ENCODE peak calls at places on chromosomes 11 and 22, in seven cellular contexts. G, L, U, N, W, A and F are unnamed samples.

GRCh38 chr11:120023120-120023519 is 114.8 kb downstream of the TRIM29 start:
- DNase-seq in G (no peak), L (no peak), U (no peak), N (no peak), W (no peak), A (no peak), F (no peak)

GRCh38 chr11:91755951-91756707 is 468.5 kb upstream of the FAT3 start:
- DNase-seq in G (no peak), L (no peak), U (no peak), N (no peak), W (no peak), A (no peak), F (no peak)

GRCh38 chr11:121328213-121328966 is 35.8 kb downstream of the SC5D start:
- DNase-seq in G (no peak), L (no peak), U (peak; percentile 67), N (no peak), W (no peak), A (no peak), F (no peak)

GRCh38 chr11:31826530-31827438 is 15.7 kb upstream of the PAX6 start:
- DNase-seq in G (no peak), L (no peak), U (no peak), N (no peak), W (no peak), A (peak; percentile 24), F (no peak)

GRCh38 chr22:35996596-35996995 is 32.0 kb downstream of the RBFOX2 start:
- DNase-seq in G (no peak), L (no peak), U (no peak), N (no peak), W (no peak), A (no peak), F (no peak)

GRCh38 chr11:120587299-120587698 is 75.8 kb downstream of the GRIK4 start:
- DNase-seq in G (no peak), L (no peak), U (no peak), N (no peak), W (no peak), A (no peak), F (no peak)

GRCh38 chr11:105781807-105782206 is 171.9 kb downstream of the GRIA4 start:
- DNase-seq in G (no peak), L (no peak), U (no peak), N (no peak), W (no peak), A (no peak), F (no peak)

GRCh38 chr11:100738701-100739100 is 51.6 kb downstream of the ARHGAP42 start:
- DNase-seq in G (no peak), L (no peak), U (no peak), N (no peak), W (no peak), A (no peak), F (no peak)

GRCh38 chr22:45314054-45314721 is 4.5 kb downstream of the FAM118A start:
- DNase-seq in G (peak; percentile 73), L (no peak), U (no peak), N (peak; percentile 50), W (no peak), A (no peak), F (no peak)

GRCh38 chr11:56846631-56847400 is 98.3 kb upstream of the OR9G4 start:
- DNase-seq in G (peak; percentile 7), L (no peak), U (no peak), N (peak; percentile 48), W (no peak), A (no peak), F (no peak)

GRCh38 chr11:6404341-6405038 is 14.2 kb downstream of the SMPD1 start:
- DNase-seq in G (no peak), L (no peak), U (peak; percentile 75), N (no peak), W (no peak), A (no peak), F (no peak)

GRCh38 chr11:2263012-2263565 is 7.3 kb downstream of the ASCL2 start:
- DNase-seq in G (no peak), L (no peak), U (no peak), N (no peak), W (no peak), A (peak; percentile 46), F (no peak)

GRCh38 chr11:7098235-7098832 is 9.5 kb downstream of the RBMXL2 start:
- DNase-seq in G (no peak), L (no peak), U (peak; percentile 52), N (peak; percentile 69), W (no peak), A (no peak), F (no peak)

GRCh38 chr11:16977136-16978020 is 36.8 kb downstream of the PLEKHA7 start:
- DNase-seq in G (no peak), L (no peak), U (no peak), N (no peak), W (no peak), A (no peak), F (no peak)

GRCh38 chr11:67054851-67055523 is 1.7 kb upstream of the RHOD start:
- DNase-seq in G (peak; percentile 87), L (no peak), U (no peak), N (peak; percentile 79), W (peak; percentile 75), A (peak; percentile 95), F (no peak)

GRCh38 chr11:13952668-13953067 is 9.9 kb upstream of the SPON1 start:
- DNase-seq in G (no peak), L (no peak), U (no peak), N (no peak), W (no peak), A (no peak), F (no peak)

GRCh38 chr22:27213291-27213690 is 555.9 kb downstream of the MIAT start:
- DNase-seq in G (no peak), L (no peak), U (no peak), N (peak; percentile 63), W (no peak), A (no peak), F (no peak)

GRCh38 chr22:22207845-22208564 is 36.6 kb upstream of the VPREB1 start:
- DNase-seq in G (peak; percentile 79), L (no peak), U (peak; percentile 66), N (peak; percentile 78), W (no peak), A (peak; percentile 76), F (no peak)

DNA sequence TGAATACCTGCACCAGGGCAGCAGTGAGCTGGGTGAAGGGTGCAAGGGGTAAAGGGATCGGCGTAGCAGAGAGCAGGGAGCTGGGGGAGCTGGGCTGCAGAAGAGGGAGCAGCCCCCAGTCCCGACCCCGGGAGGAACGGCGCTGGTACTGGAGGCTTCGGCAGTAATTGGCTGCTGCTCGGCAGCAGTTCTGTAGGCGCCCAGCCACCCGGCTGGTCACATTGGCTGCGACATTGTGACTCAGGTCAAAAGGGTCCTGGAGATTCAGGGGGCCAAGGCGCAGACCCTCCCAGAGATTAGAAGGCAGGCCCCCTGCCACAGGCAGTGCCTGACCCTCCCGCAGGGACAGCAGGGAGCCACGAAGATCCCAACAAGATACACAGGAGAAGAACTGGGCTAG is 2.1 kb upstream of the EEF1G start:
- DNase-seq in G (no peak), L (no peak), U (no peak), N (no peak), W (no peak), A (peak; percentile 40), F (no peak)
- H3K4me1 ChIP-seq in G (peaks cover 2% of the 10 kb centered on the region), L (peaks cover 19% of the 10 kb centered on the region), U (peaks cover 11% of the 10 kb centered on the region), N (peaks cover 9% of the 10 kb centered on the region), W (peaks cover 44% of the 10 kb centered on the region), A (peaks cover 2% of the 10 kb centered on the region), F (peaks cover 38% of the 10 kb centered on the region)

GRCh38 chr22:44307509-44308169 is 5.1 kb downstream of the SHISAL1 start:
- DNase-seq in G (peak; percentile 62), L (no peak), U (no peak), N (no peak), W (no peak), A (no peak), F (no peak)

GRCh38 chr22:44305455-44305854 is 7.3 kb downstream of the SHISAL1 start:
- DNase-seq in G (no peak), L (no peak), U (no peak), N (no peak), W (no peak), A (no peak), F (no peak)

GRCh38 chr22:44304354-44304753 is 8.4 kb downstream of the SHISAL1 start:
- DNase-seq in G (no peak), L (no peak), U (no peak), N (peak; percentile 18), W (no peak), A (no peak), F (no peak)

GRCh38 chr22:44305888-44306287 is 6.9 kb downstream of the SHISAL1 start:
- DNase-seq in G (peak; percentile 76), L (no peak), U (no peak), N (no peak), W (no peak), A (no peak), F (no peak)

DNA sequence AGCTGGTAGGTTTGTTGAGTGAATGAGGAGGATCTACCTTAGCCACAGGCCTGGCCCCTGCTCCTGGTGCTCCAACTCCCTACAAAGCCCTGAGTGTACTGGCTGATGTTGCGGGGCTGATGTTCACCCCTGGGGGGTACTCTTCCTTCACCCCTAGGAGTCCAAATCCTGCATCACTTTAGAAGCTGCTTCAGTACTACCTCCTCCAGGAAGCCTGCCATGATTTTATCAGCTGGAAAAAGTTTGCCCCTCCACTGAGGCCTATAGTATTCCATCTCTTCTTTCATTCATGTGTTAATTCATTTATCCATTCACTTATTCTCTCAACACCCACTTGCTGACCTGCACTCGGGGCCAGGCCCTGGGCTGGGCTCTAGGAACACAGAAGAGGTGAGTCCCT is 7.8 kb downstream of the SHISAL1 start:
- DNase-seq in G (no peak), L (no peak), U (no peak), N (no peak), W (no peak), A (no peak), F (no peak)
- H3K27ac ChIP-seq in G (no peak overlapping the region), L (no peak overlapping the region), U (no peak overlapping the region), N (no peak overlapping the region), W (no peak overlapping the region), A (peak overlapping the region; percentile 31), F (peak overlapping the region; percentile 92)

DNA sequence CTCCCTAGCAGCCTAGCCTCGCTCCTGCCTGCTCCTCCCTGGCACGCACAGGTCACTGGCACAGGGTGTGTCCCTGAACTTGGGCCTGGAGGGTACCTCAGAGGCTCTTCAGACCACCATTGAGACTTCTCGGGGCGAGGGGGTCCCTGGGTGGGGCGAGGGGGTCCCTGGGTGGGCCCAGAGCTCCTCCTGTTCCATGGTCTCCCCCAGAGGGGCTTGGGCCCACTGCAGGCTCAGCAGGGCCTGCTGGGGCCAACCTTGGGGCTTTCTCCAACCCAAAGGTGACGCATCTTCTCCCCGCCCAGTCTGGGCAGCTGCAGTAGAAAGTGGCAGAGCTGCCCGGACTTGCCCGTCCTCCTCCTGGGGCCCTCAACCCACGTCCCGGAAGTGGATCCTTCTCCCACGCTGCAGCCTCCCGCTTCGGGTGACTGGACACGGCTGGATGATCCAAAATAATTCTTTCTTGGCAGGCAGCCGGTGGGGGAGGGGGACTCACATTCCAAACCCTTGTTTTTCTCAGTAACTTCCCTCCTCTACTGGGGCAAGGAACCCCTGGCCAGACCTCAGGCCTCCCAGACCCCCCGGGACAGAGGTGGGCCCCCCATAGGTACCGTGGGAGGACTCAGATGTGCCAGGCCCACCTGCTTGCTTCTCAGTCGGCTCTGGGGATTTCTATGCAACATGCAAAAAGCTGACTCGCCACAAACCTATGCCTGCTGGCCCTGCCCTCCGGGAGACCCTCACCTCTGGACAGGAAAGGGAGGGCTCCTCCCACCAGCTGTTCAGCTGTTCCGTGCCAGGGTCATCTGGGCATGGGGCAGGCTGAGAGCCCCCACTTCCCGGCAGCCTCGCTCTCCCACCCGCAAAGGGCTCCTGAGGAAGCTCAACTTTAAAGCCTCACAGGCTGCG is 1.5 kb downstream of the PLXNB2 start:
- DNase-seq in G (peak; percentile 92), L (peak; percentile 85), U (no peak), N (peak; percentile 97), W (peak; percentile 91), A (peak; percentile 90), F (peak; percentile 94)
- H3K4me1 ChIP-seq in G (peaks cover 16% of the 10 kb centered on the region), L (peaks cover 53% of the 10 kb centered on the region), U (peaks cover 5% of the 10 kb centered on the region), N (peaks cover 60% of the 10 kb centered on the region), W (peaks cover 76% of the 10 kb centered on the region), A (peaks cover 44% of the 10 kb centered on the region), F (peaks cover 69% of the 10 kb centered on the region)

GRCh38 chr11:72631806-72632731 is 42.2 kb downstream of the PDE2A start:
- DNase-seq in G (peak; percentile 84), L (no peak), U (no peak), N (peak; percentile 46), W (no peak), A (no peak), F (no peak)
- H3K27ac ChIP-seq in G (peak overlapping the region; percentile 46), L (no peak overlapping the region), U (no peak overlapping the region), N (no peak overlapping the region), W (no peak overlapping the region), A (peak overlapping the region; percentile 39), F (peak overlapping the region; percentile 21)